ENCODE peak calls at places on chromosomes 2 and 18, in seven cellular contexts. H, G, I, J, B, C and W are unnamed samples.
A peak's percentile ranks its signal among the peaks of the same experiment; 100 is the strongest.

GRCh38 chr2:16246911-16247310 is 306.6 kb downstream of the MYCN start:
- DNase-seq in H (no peak), C (no peak), G (no peak), B (no peak), J (no peak), I (no peak), W (no peak)

GRCh38 chr2:31666878-31667277 is 86.1 kb upstream of the SRD5A2 start:
- DNase-seq in B (no peak), H (no peak), C (no peak), J (no peak), G (no peak), I (no peak), W (no peak)

GRCh38 chr2:220162320-220162719 is 534.9 kb downstream of the SLC4A3 start:
- DNase-seq in B (no peak), J (no peak), C (no peak), I (no peak), H (no peak), G (no peak), W (no peak)

GRCh38 chr2:29015701-29016470 is 34.8 kb downstream of the TOGARAM2 start:
- DNase-seq in G (no peak), C (no peak), H (no peak), J (no peak), I (no peak), B (no peak), W (no peak)

GRCh38 chr2:152925540-152926448 is 207.4 kb downstream of the ARL6IP6 start:
- DNase-seq in J (peak; percentile 29), I (peak; percentile 86), C (peak; percentile 72), B (peak; percentile 48), H (no peak), G (peak; percentile 8), W (peak; percentile 1)

GRCh38 chr2:236174608-236175001 is 6.4 kb upstream of the GBX2 start:
- DNase-seq in H (no peak), B (no peak), G (no peak), I (peak; percentile 8), J (no peak), C (no peak), W (peak; percentile 85)

GRCh38 chr2:190436552-190436951 is 28.4 kb downstream of the MFSD6 start:
- DNase-seq in B (no peak), H (no peak), J (no peak), C (no peak), I (no peak), G (no peak), W (no peak)

GRCh38 chr2:113224647-113225046 is 50.9 kb downstream of the PSD4 start:
- DNase-seq in I (no peak), H (no peak), G (no peak), C (no peak), J (no peak), B (no peak), W (peak; percentile 34)

GRCh38 chr2:181878448-181878847 is 13.1 kb upstream of the ITPRID2 start:
- DNase-seq in J (no peak), G (no peak), H (no peak), B (no peak), I (no peak), C (no peak), W (no peak)

GRCh38 chr2:3483986-3484960 is 35.1 kb downstream of the ADI1 start:
- DNase-seq in H (no peak), G (no peak), B (no peak), C (no peak), J (no peak), I (no peak), W (peak; percentile 68)

GRCh38 chr2:108449410-108450200 is 599 bp downstream of the GCC2 start:
- DNase-seq in J (peak; percentile 47), B (no peak), G (no peak), I (no peak), C (peak; percentile 42), H (no peak), W (peak; percentile 85)

GRCh38 chr2:102069311-102069974 is 73.1 kb upstream of the IL1R1 start:
- DNase-seq in I (no peak), G (no peak), B (no peak), C (no peak), J (no peak), H (no peak), W (no peak)

GRCh38 chr2:111671426-111672150 is 212.4 kb downstream of the ANAPC1 start:
- DNase-seq in G (no peak), B (no peak), C (peak; percentile 48), H (no peak), I (no peak), J (peak; percentile 37), W (no peak)

GRCh38 chr2:10919776-10920606 is 8.3 kb downstream of the KCNF1 start:
- DNase-seq in B (no peak), C (no peak), I (no peak), J (no peak), H (no peak), G (no peak), W (no peak)

GRCh38 chr2:60476206-60476946 is 77.1 kb downstream of the BCL11A start:
- DNase-seq in J (no peak), G (no peak), B (peak; percentile 70), H (no peak), I (no peak), C (peak; percentile 44), W (no peak)

GRCh38 chr2:220310326-220310936 is 683.0 kb downstream of the SLC4A3 start:
- DNase-seq in C (no peak), B (no peak), H (no peak), G (peak; percentile 32), I (no peak), J (no peak), W (no peak)

GRCh38 chr18:47484068-47484467 is 232.6 kb upstream of the SKOR2 start:
- DNase-seq in G (no peak), H (no peak), C (no peak), B (no peak), I (no peak), J (no peak), W (no peak)

GRCh38 chr2:42498482-42498881 is 4.7 kb upstream of the KCNG3 start:
- DNase-seq in J (no peak), B (no peak), H (no peak), C (no peak), I (no peak), G (no peak), W (no peak)

GRCh38 chr18:36372902-36373301 is 75.4 kb downstream of the FHOD3 start:
- DNase-seq in H (no peak), I (no peak), G (peak; percentile 99), C (no peak), B (no peak), J (peak; percentile 89), W (peak; percentile 71)
- TF ChIP-seq CTCF in H (no peak), I (no peak), G (peak; percentile 12), C (no peak), B (no peak), J (peak; percentile 38), W (peak; percentile 63)

GRCh38 chr2:195359043-195359735 is 297.8 kb upstream of the SLC39A10 start:
- DNase-seq in G (no peak), J (no peak), B (no peak), I (no peak), C (no peak), H (no peak), W (no peak)

GRCh38 chr2:195364015-195364965 is 292.7 kb upstream of the SLC39A10 start:
- DNase-seq in B (no peak), C (no peak), J (peak; percentile 72), G (peak; percentile 72), I (no peak), H (no peak), W (no peak)

GRCh38 chr2:195360242-195360641 is 296.8 kb upstream of the SLC39A10 start:
- DNase-seq in I (no peak), B (no peak), G (no peak), H (no peak), J (no peak), C (no peak), W (no peak)

GRCh38 chr2:195367713-195368529 is 289.1 kb upstream of the SLC39A10 start:
- DNase-seq in I (no peak), G (no peak), H (no peak), J (no peak), C (no peak), B (no peak), W (no peak)

DNA sequence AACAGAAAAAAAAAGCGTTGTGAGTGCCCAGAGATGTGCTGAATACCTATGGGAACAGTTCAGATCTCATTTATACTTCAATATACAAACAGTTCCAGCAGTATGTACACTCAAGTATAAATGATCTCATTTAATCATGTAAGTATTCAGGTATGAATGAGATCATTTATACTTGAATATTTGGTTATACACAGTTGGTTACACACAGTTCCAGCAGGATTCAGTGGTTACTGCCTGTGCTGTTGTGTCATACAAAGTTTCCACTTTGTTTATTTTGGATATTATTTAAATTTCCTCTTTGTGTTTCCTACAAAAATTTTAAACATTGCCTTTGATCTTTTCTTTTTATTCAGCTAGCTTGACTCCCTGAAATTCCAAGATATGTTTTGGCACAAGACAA is 293.5 kb upstream of the SLC39A10 start:
- DNase-seq in B (no peak), C (no peak), H (no peak), G (peak; percentile 87), J (peak; percentile 75), I (no peak), W (no peak)
- TF ChIP-seq CTCF in B (no peak), C (no peak), H (no peak), G (no peak), J (no peak), I (no peak), W (no peak)

DNA sequence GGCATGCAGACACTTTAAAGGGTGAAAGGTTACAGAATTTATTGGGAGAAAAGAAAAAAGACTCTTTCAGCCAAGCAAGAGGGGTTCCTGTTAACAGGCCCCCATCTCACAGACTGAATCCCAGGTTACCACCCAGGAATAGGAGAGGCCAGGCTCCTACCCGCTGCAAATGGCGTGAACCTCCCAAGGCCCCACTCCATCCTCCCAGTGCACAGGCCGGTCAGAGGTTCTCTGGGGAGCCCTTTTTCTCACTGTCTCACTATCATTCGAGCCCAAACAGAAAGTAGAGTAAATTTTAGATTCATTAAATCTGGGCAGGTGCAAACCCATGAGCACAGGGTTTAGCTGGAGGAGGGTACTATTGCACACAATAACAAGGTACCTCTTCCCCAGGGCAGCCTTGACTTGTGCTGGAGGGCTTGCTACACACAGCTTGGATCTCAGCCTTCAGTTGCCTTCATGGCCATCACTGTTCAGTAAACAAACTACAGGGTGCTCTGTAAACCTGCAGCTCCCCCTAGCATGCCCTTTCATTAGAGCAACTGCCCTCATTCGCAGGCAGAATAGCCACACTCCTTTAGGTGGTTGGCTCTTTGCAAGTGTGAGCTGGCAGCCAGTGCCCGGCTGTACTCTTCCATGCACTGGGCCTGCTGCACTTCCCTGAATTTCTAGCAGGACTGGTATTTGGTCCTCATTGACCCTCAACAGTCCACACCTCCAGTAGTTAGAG is 7.3 kb upstream of the PLEK start:
- DNase-seq in I (peak; percentile 73), B (peak; percentile 47), H (no peak), J (peak; percentile 33), G (peak; percentile 6), C (peak; percentile 33), W (peak; percentile 86)
- TF ChIP-seq CTCF in I (peak; percentile 60), B (no peak), H (no peak), J (peak; percentile 55), G (peak; percentile 17), C (no peak), W (peak; percentile 72)

DNA sequence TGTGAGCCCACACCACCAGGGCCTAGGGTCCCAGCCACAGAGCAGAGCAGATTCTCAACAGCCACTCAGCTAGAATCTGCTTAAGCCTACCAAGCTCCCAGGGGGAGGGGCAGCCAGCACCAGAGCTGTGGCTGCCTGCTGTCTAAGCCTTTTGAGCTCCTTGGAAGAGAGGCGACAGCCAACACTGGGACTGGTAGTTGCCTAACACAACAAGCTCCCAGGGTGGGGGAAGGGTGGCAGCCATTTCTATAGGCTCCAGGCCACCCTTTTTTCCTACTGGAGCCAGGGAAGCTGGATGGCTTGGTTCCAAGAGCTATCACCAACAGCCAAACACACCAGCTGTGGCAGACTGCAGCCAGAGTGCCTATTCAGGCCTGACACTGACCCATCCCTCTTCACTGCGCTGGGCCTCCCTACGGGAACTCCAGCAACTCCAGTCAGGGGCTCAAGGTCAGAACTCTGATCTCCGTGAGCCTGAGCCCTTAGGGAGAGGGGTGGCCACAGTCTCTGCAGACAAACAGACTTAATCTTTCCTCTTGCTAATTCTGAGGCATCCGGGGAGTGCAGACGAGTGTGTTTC is 1824.3 kb upstream of the CELF4 start:
- DNase-seq in I (peak; percentile 72), B (peak; percentile 10), H (no peak), C (no peak), J (no peak), G (no peak), W (no peak)
- TF ChIP-seq CTCF in I (no peak), B (no peak), H (no peak), C (no peak), J (no peak), G (no peak), W (no peak)